ENCODE peak calls at places on chromosomes 11 and 22, in four cellular contexts. I is AG04450; Y is stimulated activated CD8-positive, alpha-beta memory T cell treated with anti-CD3 and anti-CD28 coated beads, Interleukin-12 subunit alpha, Interleukin-12 subunit beta, amount 100 ng/mL, for 1 hour; A is hepatic stellate cell. X is an unnamed sample.

GRCh38 chr11:118650366-118650765 is 29.1 kb downstream of the TREH start:
- DNase-seq in I (no peak), Y (no peak), A (no peak), X (no peak)

GRCh38 chr22:48361099-48361639 is 1466.5 kb downstream of the BRD1 start:
- DNase-seq in I (no peak), Y (no peak), A (no peak), X (no peak)

GRCh38 chr11:45089251-45089650 is 57.2 kb upstream of the PRDM11 start:
- DNase-seq in I (peak), Y (no peak), A (peak), X (no peak)

GRCh38 chr11:77179048-77179447 is 51.0 kb downstream of the MYO7A start:
- DNase-seq in I (no peak), Y (no peak), A (no peak), X (no peak)

GRCh38 chr11:99260696-99261095 is 239.9 kb downstream of the CNTN5 start:
- DNase-seq in I (no peak), Y (no peak), A (no peak), X (no peak)

GRCh38 chr11:7208391-7208790 is 43.3 kb upstream of the SYT9 start:
- DNase-seq in I (no peak), Y (no peak), A (no peak), X (no peak)

GRCh38 chr11:74559110-74559933 is 33.1 kb upstream of the POLD3 start:
- DNase-seq in I (no peak), Y (no peak), A (no peak), X (no peak)

GRCh38 chr22:27244328-27244727 is 557.2 kb downstream of the MN1 start:
- DNase-seq in I (no peak), Y (no peak), A (no peak), X (no peak)

GRCh38 chr22:27698830-27699229 is 102.7 kb downstream of the MN1 start:
- DNase-seq in I (no peak), Y (no peak), A (no peak), X (no peak)

GRCh38 chr22:50730013-50730891 is 7.8 kb upstream of the ACR start:
- DNase-seq in I (no peak), Y (no peak), A (no peak), X (peak)

GRCh38 chr22:26851125-26851524 is 193.7 kb downstream of the MIAT start:
- DNase-seq in I (no peak), Y (no peak), A (no peak), X (no peak)

GRCh38 chr11:34033399-34033798 is 18.1 kb upstream of the CAPRIN1 start:
- DNase-seq in I (no peak), Y (no peak), A (no peak), X (no peak)

GRCh38 chr22:45968003-45968650 is 8.8 kb downstream of the WNT7B start:
- DNase-seq in I (no peak), Y (no peak), A (no peak), X (no peak)

GRCh38 chr11:32109138-32109537 is 18.3 kb downstream of the RCN1 start:
- DNase-seq in I (peak), Y (no peak), A (no peak), X (no peak)

GRCh38 chr11:125956371-125956770 is 10.5 kb downstream of the VSIG10L2 start:
- DNase-seq in I (no peak), Y (no peak), A (no peak), X (no peak)

GRCh38 chr11:102615077-102615893 is 9.8 kb downstream of the MMP20 start:
- DNase-seq in I (no peak), Y (no peak), A (no peak), X (no peak)

GRCh38 chr11:2421226-2421994 is 20.9 kb downstream of the TSSC4 start:
- DNase-seq in I (no peak), Y (no peak), A (no peak), X (no peak)

GRCh38 chr11:117011541-117011908 is 86.7 kb downstream of the SIK3 start:
- DNase-seq in I (no peak), Y (no peak), A (no peak), X (no peak)

GRCh38 chr11:122207505-122207904 is 91.5 kb upstream of the BLID start:
- DNase-seq in I (peak), Y (no peak), A (no peak), X (no peak)

GRCh38 chr11:82831364-82831763 is 68.9 kb downstream of the PRCP start:
- DNase-seq in I (no peak), Y (no peak), A (no peak), X (no peak)

GRCh38 chr11:57458060-57458409 is 2.3 kb upstream of the RTN4RL2 start:
- DNase-seq in I (no peak), Y (no peak), A (no peak), X (no peak)

GRCh38 chr11:66842896-66843775 is at the start of gene RCE1:
- DNase-seq in I (peak), Y (peak), A (peak), X (peak)

GRCh38 chr11:68211546-68211945 is 1.6 kb downstream of the KMT5B start:
- DNase-seq in I (no peak), Y (no peak), A (no peak), X (no peak)

GRCh38 chr22:19870153-19871022 is 15.7 kb upstream of the GNB1L start:
- DNase-seq in I (no peak), Y (no peak), A (no peak), X (peak)

GRCh38 chr11:83641511-83641910 is 355.3 kb upstream of the CCDC90B start:
- DNase-seq in I (no peak), Y (no peak), A (no peak), X (no peak)

GRCh38 chr11:69427337-69427736 is 54.1 kb upstream of the LINC01488 start:
- DNase-seq in I (no peak), Y (no peak), A (no peak), X (peak)

GRCh38 chr11:8766043-8766992 is 83.7 kb downstream of the RPL27A start:
- DNase-seq in I (no peak), Y (no peak), A (peak), X (no peak)

GRCh38 chr11:117612111-117612510 is 184.9 kb downstream of the DSCAML1 start:
- DNase-seq in I (no peak), Y (no peak), A (no peak), X (no peak)

GRCh38 chr11:84714316-84714780 is 912.8 kb downstream of the DLG2 start:
- DNase-seq in I (no peak), Y (no peak), A (peak), X (no peak)

X was measured in upper lobe of right lung.